ENCODE peak calls at places on chromosomes 1 and 21, in six cellular contexts. J, H, X, B, E and G are unnamed samples.

GRCh38 chr1:177338376-177338775 is 167.6 kb downstream of the BRINP2 start:
- DNase-seq in X (no peak), J (no peak), H (no peak), E (no peak), B (no peak), G (no peak)

GRCh38 chr1:154407021-154407865 is 2.1 kb downstream of the IL6R start:
- DNase-seq in E (no peak), X (no peak), J (no peak), B (peak), H (no peak), G (no peak)

GRCh38 chr1:214417545-214418210 is 133.7 kb downstream of the PTPN14 start:
- DNase-seq in X (no peak), J (no peak), H (no peak), E (no peak), B (no peak), G (no peak)

GRCh38 chr1:230828421-230828820 is 39.9 kb downstream of the C1orf198 start:
- DNase-seq in E (no peak), X (no peak), B (no peak), H (no peak), J (no peak), G (no peak)

GRCh38 chr1:17759114-17759513 is 4.0 kb downstream of the ACTL8 start:
- DNase-seq in H (no peak), B (peak), X (peak), J (no peak), E (peak), G (no peak)

GRCh38 chr1:165289556-165289955 is 67.0 kb downstream of the LMX1A start:
- DNase-seq in B (no peak), J (no peak), H (no peak), E (no peak), X (no peak), G (no peak)

GRCh38 chr21:25501996-25502665 is 105.2 kb downstream of the MRPL39 start:
- DNase-seq in E (no peak), X (no peak), B (no peak), H (no peak), J (no peak), G (no peak)

GRCh38 chr1:221543529-221544120 is 198.3 kb downstream of the DUSP10 start:
- DNase-seq in E (no peak), X (peak), J (no peak), H (peak), B (no peak), G (no peak)

GRCh38 chr1:164785841-164786534 is 227.0 kb downstream of the PBX1 start:
- DNase-seq in J (no peak), H (no peak), X (no peak), E (no peak), B (no peak), G (no peak)

GRCh38 chr1:10146391-10146790 is 64.0 kb upstream of the KIF1B start:
- DNase-seq in B (no peak), H (no peak), J (no peak), X (no peak), E (no peak), G (no peak)

GRCh38 chr21:34688145-34688544 is 19.4 kb downstream of the CLIC6 start:
- DNase-seq in X (peak), E (no peak), H (no peak), B (peak), J (no peak), G (no peak)

GRCh38 chr21:33281101-33281652 is 15.0 kb downstream of the IL10RB start:
- DNase-seq in J (no peak), E (no peak), H (no peak), B (no peak), X (no peak), G (no peak)

GRCh38 chr21:16837319-16837718 is 675.5 kb upstream of the CXADR start:
- DNase-seq in J (no peak), X (peak), H (no peak), E (no peak), B (no peak), G (no peak)

GRCh38 chr1:41769068-41769467 is 149.7 kb downstream of the HIVEP3 start:
- DNase-seq in J (no peak), X (no peak), B (no peak), H (no peak), E (no peak), G (no peak)

GRCh38 chr1:11790880-11791715 is 14.7 kb downstream of the MTHFR start:
- DNase-seq in J (peak), E (peak), X (peak), B (no peak), H (peak), G (peak)

GRCh38 chr1:22347854-22348760 is 103.5 kb upstream of the ZBTB40 start:
- DNase-seq in X (no peak), J (no peak), H (peak), E (no peak), B (no peak), G (no peak)

GRCh38 chr1:224481601-224482000 is 47.0 kb upstream of the WDR26 start:
- DNase-seq in J (no peak), E (no peak), B (no peak), H (no peak), X (no peak), G (no peak)

GRCh38 chr1:203167026-203167912 is 8.4 kb downstream of the MYBPH start:
- DNase-seq in E (no peak), B (no peak), H (no peak), X (no peak), J (no peak), G (no peak)

GRCh38 chr1:203165800-203166161 is 9.8 kb downstream of the MYBPH start:
- DNase-seq in H (no peak), X (no peak), E (no peak), B (no peak), J (no peak), G (no peak)

GRCh38 chr1:203167913-203168200 is 7.8 kb downstream of the MYBPH start:
- DNase-seq in H (no peak), J (no peak), B (no peak), E (no peak), X (no peak), G (no peak)

GRCh38 chr1:203165101-203165799 is 10.4 kb downstream of the MYBPH start:
- DNase-seq in H (no peak), B (no peak), X (no peak), J (no peak), E (no peak), G (no peak)

DNA sequence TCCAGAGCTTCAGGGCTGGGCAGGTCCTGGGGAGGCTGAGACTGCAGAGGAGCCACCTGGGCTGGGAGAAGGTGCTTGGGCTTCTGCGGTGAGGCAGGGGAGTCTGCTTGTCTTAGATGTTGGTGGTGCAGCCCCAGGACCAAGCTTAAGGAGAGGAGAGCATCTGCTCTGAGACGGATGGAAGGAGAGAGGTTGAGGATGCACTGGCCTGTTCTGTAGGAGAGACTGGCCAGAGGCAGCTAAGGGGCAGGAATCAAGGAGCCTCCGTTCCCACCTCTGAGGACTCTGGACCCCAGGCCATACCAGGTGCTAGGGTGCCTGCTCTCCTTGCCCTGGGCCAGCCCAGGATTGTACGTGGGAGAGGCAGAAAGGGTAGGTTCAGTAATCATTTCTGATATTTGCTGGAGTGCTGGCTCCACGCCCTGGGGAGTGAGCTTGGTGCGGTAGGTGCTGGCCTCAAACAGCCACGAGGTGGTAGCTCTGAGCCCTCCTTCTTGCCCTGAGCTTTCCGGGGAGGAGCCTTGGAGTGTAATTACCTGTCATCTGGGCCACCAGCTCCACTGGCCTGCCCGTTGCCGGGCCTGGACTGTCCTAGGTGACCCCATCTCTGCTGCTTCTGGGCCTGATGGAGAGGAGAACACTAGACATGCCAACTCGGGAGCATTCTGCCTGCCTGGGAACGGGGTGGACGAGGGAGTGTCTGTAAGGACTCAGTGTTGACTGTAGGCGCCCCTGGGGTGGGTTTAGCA is 9.3 kb downstream of the MYBPH start:
- DNase-seq in X (no peak), E (peak), B (peak), H (peak), J (no peak), G (no peak)
- TF ChIP-seq CTCF in X (no peak), E (no peak), B (peak), H (peak), J (no peak), G (no peak)

GRCh38 chr1:114011796-114012195 is 32.5 kb downstream of the OLFML3 start:
- DNase-seq in H (no peak), B (no peak), X (no peak), J (no peak), E (no peak), G (no peak)

GRCh38 chr1:114010433-114011184 is 31.3 kb downstream of the OLFML3 start:
- DNase-seq in J (no peak), H (no peak), B (no peak), X (no peak), E (no peak), G (no peak)

GRCh38 chr1:114009393-114009792 is 30.1 kb downstream of the OLFML3 start:
- DNase-seq in E (no peak), X (peak), J (no peak), B (no peak), H (no peak), G (no peak)

DNA sequence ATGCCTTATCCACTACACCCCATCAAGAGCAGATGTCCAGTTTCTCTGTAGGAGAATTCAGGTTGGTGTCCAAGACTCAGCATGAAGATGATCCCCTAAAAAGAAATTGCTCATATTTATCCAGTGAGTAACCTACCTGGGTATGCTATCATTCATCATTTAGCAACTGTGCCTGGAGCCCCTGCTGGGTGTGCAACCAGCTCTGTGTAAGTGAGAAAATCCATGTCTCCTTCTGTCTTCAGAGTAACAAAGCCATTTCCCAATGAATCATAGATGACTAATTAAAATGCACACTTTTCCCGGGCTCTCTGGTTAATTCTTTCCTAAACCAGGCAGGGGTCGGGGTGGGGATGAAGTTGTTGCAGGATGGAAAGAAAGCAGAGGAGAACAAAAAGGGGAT is 35.8 kb downstream of the OLFML3 start:
- DNase-seq in H (no peak), X (no peak), J (no peak), E (no peak), B (no peak), G (no peak)
- TF ChIP-seq CTCF in H (no peak), X (no peak), J (no peak), E (no peak), B (no peak), G (no peak)

GRCh38 chr1:181910905-181911304 is 150.6 kb downstream of the ZNF648 start:
- DNase-seq in B (peak), E (no peak), J (no peak), X (no peak), H (no peak), G (no peak)
- TF ChIP-seq CTCF in B (peak), E (no peak), J (no peak), X (no peak), H (peak), G (no peak)

GRCh38 chr1:84504580-84505021 is 1.6 kb upstream of the SPATA1 start:
- DNase-seq in J (no peak), E (no peak), X (peak), H (peak), B (peak), G (no peak)
- TF ChIP-seq CTCF in J (no peak), E (no peak), X (peak), H (no peak), B (no peak), G (no peak)